ENCODE peak calls at places on chromosomes 5 and 9, in four cellular contexts. N, B, L and W are unnamed samples.
A peak's percentile ranks its signal among the peaks of the same experiment; 100 is the strongest.

GRCh38 chr9:764105-764524 is 77.4 kb upstream of the DMRT1 start:
- DNase-seq in N (peak; percentile 84), L (no peak), B (peak; percentile 76), W (peak; percentile 61)

GRCh38 chr5:72722792-72723402 is 93.6 kb upstream of the TNPO1 start:
- DNase-seq in L (no peak), N (peak; percentile 3), B (no peak), W (no peak)

GRCh38 chr5:178319541-178320041 is 87.0 kb upstream of the PHYKPL start:
- DNase-seq in B (no peak), N (no peak), L (no peak), W (no peak)

GRCh38 chr5:138989720-138990119 is 114.6 kb upstream of the LRRTM2 start:
- DNase-seq in L (no peak), B (peak; percentile 66), N (peak; percentile 1), W (no peak)

GRCh38 chr5:40483316-40483715 is 196.4 kb upstream of the PTGER4 start:
- DNase-seq in B (no peak), N (peak; percentile 56), L (no peak), W (no peak)

GRCh38 chr9:136640176-136641086 is 22.3 kb upstream of the EGFL7 start:
- DNase-seq in N (no peak), B (no peak), L (no peak), W (no peak)

GRCh38 chr9:121684381-121685145 is 33.1 kb downstream of the DAB2IP start:
- DNase-seq in L (no peak), N (peak; percentile 37), B (peak; percentile 66), W (peak; percentile 73)

GRCh38 chr5:177362871-177363507 is 5.3 kb downstream of the RGS14 start:
- DNase-seq in N (peak; percentile 62), B (peak; percentile 91), L (no peak), W (peak; percentile 90)

GRCh38 chr5:174692381-174692780 is 32.0 kb upstream of the MSX2 start:
- DNase-seq in B (no peak), L (no peak), N (no peak), W (no peak)

GRCh38 chr9:89291741-89292140 is 19.3 kb upstream of the CKS2 start:
- DNase-seq in N (no peak), B (no peak), L (no peak), W (no peak)

GRCh38 chr9:33236571-33236970 is 3.4 kb upstream of the SPINK4 start:
- DNase-seq in N (no peak), B (no peak), L (no peak), W (no peak)